ENCODE peak calls at places on chromosome 22, in four cellular contexts. One of them, this sample, is unnamed.

GRCh38 chr22:18970180-18970947 is 34.3 kb upstream of the PRODH start:
- DNase-seq in H1: peak; percentile 88
- DNase-seq in trophoblast cell: peak; percentile 58
- DNase-seq in H9: peak; percentile 64
- DNase-seq in this sample: peak; percentile 72

GRCh38 chr22:48579035-48579914 is 1248.4 kb downstream of the BRD1 start:
- DNase-seq in H9: no peak
- DNase-seq in H1: no peak
- DNase-seq in trophoblast cell: no peak
- DNase-seq in this sample: no peak

GRCh38 chr22:48757581-48757980 is 1070.1 kb downstream of the BRD1 start:
- DNase-seq in H9: peak; percentile 13
- DNase-seq in H1: peak; percentile 43
- DNase-seq in trophoblast cell: no peak
- DNase-seq in this sample: no peak

GRCh38 chr22:48147831-48148230 is 1385.4 kb downstream of the TBC1D22A start:
- DNase-seq in H9: no peak
- DNase-seq in H1: no peak
- DNase-seq in trophoblast cell: no peak
- DNase-seq in this sample: no peak

GRCh38 chr22:30754971-30755759 is 60.5 kb downstream of the OSBP2 start:
- DNase-seq in H1: peak; percentile 64
- DNase-seq in trophoblast cell: peak; percentile 83
- DNase-seq in H9: peak; percentile 73
- DNase-seq in this sample: peak; percentile 86

GRCh38 chr22:36587289-36588154 is 58.6 kb upstream of the EIF3D start:
- DNase-seq in trophoblast cell: peak; percentile 49
- DNase-seq in H1: no peak
- DNase-seq in H9: no peak
- DNase-seq in this sample: no peak

GRCh38 chr22:43173976-43174720 is 12.8 kb downstream of the TTLL12 start:
- DNase-seq in H9: no peak
- DNase-seq in trophoblast cell: no peak
- DNase-seq in H1: no peak
- DNase-seq in this sample: no peak

GRCh38 chr22:28112548-28113043 is 193.5 kb upstream of the PITPNB start:
- DNase-seq in H9: peak; percentile 40
- DNase-seq in trophoblast cell: peak; percentile 49
- DNase-seq in H1: no peak
- DNase-seq in this sample: peak; percentile 89

GRCh38 chr22:29004647-29005371 is 56.8 kb downstream of the C22orf31 start:
- DNase-seq in trophoblast cell: no peak
- DNase-seq in H9: peak; percentile 80
- DNase-seq in H1: peak; percentile 75
- DNase-seq in this sample: peak; percentile 94

GRCh38 chr22:43094085-43094484 is 4.9 kb upstream of the TTLL1 start:
- DNase-seq in H9: peak; percentile 57
- DNase-seq in H1: no peak
- DNase-seq in trophoblast cell: peak; percentile 90
- DNase-seq in this sample: peak; percentile 44

GRCh38 chr22:39498368-39498767 is 3.7 kb upstream of the MIEF1 start:
- DNase-seq in H9: no peak
- DNase-seq in H1: no peak
- DNase-seq in trophoblast cell: no peak
- DNase-seq in this sample: no peak

GRCh38 chr22:28949788-28950187 is 66.4 kb downstream of the ZNRF3 start:
- DNase-seq in H9: no peak
- DNase-seq in trophoblast cell: peak; percentile 74
- DNase-seq in H1: no peak
- DNase-seq in this sample: no peak

GRCh38 chr22:20973634-20974286 is 6.7 kb downstream of the AIFM3 start:
- DNase-seq in H1: no peak
- DNase-seq in trophoblast cell: no peak
- DNase-seq in H9: no peak
- DNase-seq in this sample: no peak

GRCh38 chr22:31122532-31123291 is at the start of gene INPP5J:
- DNase-seq in H9: peak; percentile 54
- DNase-seq in H1: no peak
- DNase-seq in trophoblast cell: peak; percentile 25
- DNase-seq in this sample: peak; percentile 66

GRCh38 chr22:47918936-47919505 is 1156.6 kb downstream of the TBC1D22A start:
- DNase-seq in trophoblast cell: no peak
- DNase-seq in H1: no peak
- DNase-seq in H9: no peak
- DNase-seq in this sample: no peak

GRCh38 chr22:38271927-38272372 is 860 bp downstream of the TMEM184B start:
- DNase-seq in trophoblast cell: no peak
- DNase-seq in H1: peak; percentile 68
- DNase-seq in H9: peak; percentile 60
- DNase-seq in this sample: peak; percentile 64

GRCh38 chr22:47011131-47011854 is 248.8 kb downstream of the TBC1D22A start:
- DNase-seq in H9: no peak
- DNase-seq in trophoblast cell: no peak
- DNase-seq in H1: no peak
- DNase-seq in this sample: no peak

GRCh38 chr22:37182949-37183245 is 5.2 kb downstream of the C1QTNF6 start:
- DNase-seq in H1: no peak
- DNase-seq in trophoblast cell: no peak
- DNase-seq in H9: no peak
- DNase-seq in this sample: no peak

GRCh38 chr22:47842119-47842518 is 1079.7 kb downstream of the TBC1D22A start:
- DNase-seq in trophoblast cell: no peak
- DNase-seq in H1: no peak
- DNase-seq in H9: peak; percentile 46
- DNase-seq in this sample: peak; percentile 19

GRCh38 chr22:47247609-47248240 is 485.3 kb downstream of the TBC1D22A start:
- DNase-seq in H1: no peak
- DNase-seq in H9: no peak
- DNase-seq in trophoblast cell: no peak
- DNase-seq in this sample: no peak

GRCh38 chr22:20431520-20432237 is 5.9 kb downstream of the SCARF2 start:
- DNase-seq in trophoblast cell: no peak
- DNase-seq in H1: peak; percentile 64
- DNase-seq in H9: peak; percentile 59
- DNase-seq in this sample: peak; percentile 58

GRCh38 chr22:36366291-36366708 is 21.5 kb downstream of the MYH9 start:
- DNase-seq in trophoblast cell: no peak
- DNase-seq in H1: no peak
- DNase-seq in H9: no peak
- DNase-seq in this sample: peak; percentile 79

GRCh38 chr22:38141574-38141973 is 31.1 kb upstream of the BAIAP2L2 start:
- DNase-seq in trophoblast cell: no peak
- DNase-seq in H9: no peak
- DNase-seq in H1: no peak
- DNase-seq in this sample: no peak

GRCh38 chr22:36787594-36787993 is 11.7 kb upstream of the IFT27 start:
- DNase-seq in H9: no peak
- DNase-seq in trophoblast cell: no peak
- DNase-seq in H1: no peak
- DNase-seq in this sample: no peak

GRCh38 chr22:37187552-37187890 is 526 bp downstream of the C1QTNF6 start:
- DNase-seq in trophoblast cell: peak; percentile 57
- DNase-seq in H1: no peak
- DNase-seq in H9: no peak
- DNase-seq in this sample: peak; percentile 45

GRCh38 chr22:36870250-36870649 is 9.4 kb downstream of the NCF4 start:
- DNase-seq in H9: no peak
- DNase-seq in H1: no peak
- DNase-seq in trophoblast cell: peak; percentile 38
- DNase-seq in this sample: no peak

GRCh38 chr22:24590596-24591173 is 2.2 kb downstream of the LRRC75B start:
- DNase-seq in H9: no peak
- DNase-seq in H1: no peak
- DNase-seq in trophoblast cell: no peak
- DNase-seq in this sample: no peak

GRCh38 chr22:31652129-31652528 is 9.9 kb downstream of the PISD start:
- DNase-seq in H1: no peak
- DNase-seq in H9: no peak
- DNase-seq in trophoblast cell: peak; percentile 69
- DNase-seq in this sample: no peak

DNA sequence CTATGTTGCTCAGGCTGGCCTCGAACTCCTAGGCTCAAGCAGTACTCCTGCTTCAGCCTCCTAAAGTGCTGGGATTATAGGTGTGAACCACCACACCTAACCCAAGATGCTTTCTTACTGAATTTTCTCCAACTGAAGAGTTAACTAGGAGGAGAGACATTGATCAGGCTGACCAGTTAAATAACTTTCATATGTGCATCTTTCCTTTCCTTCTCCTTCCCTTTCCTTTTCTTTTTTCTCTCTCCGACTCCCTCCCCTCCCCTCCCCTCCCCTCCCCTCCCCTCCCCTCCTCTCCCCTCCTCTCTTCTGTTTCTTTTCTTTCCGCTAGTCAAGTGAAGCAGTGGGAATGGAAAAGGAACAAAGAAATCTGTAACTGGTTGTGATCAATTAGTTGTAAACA is 26.7 kb downstream of the XRCC6 start:
- DNase-seq in H1: no peak
- DNase-seq in H9: no peak
- DNase-seq in trophoblast cell: no peak
- DNase-seq in this sample: no peak
- H3K79me2 ChIP-seq in H1: no peaks in the 10 kb centered on the region
- H3K79me2 ChIP-seq in H9: no peaks in the 10 kb centered on the region
- H3K79me2 ChIP-seq in trophoblast cell: no peaks in the 10 kb centered on the region
- H3K79me2 ChIP-seq in this sample: no peaks in the 10 kb centered on the region

GRCh38 chr22:27107824-27108223 is 450.4 kb downstream of the MIAT start:
- DNase-seq in H9: no peak
- DNase-seq in trophoblast cell: peak; percentile 46
- DNase-seq in H1: no peak
- DNase-seq in this sample: peak; percentile 55
- H2AK5ac ChIP-seq in H9: no peak overlapping the region
- H2AK5ac ChIP-seq in trophoblast cell: no peak overlapping the region
- H2AK5ac ChIP-seq in H1: no peak overlapping the region
- H2AK5ac ChIP-seq in this sample: no peak overlapping the region

DNA sequence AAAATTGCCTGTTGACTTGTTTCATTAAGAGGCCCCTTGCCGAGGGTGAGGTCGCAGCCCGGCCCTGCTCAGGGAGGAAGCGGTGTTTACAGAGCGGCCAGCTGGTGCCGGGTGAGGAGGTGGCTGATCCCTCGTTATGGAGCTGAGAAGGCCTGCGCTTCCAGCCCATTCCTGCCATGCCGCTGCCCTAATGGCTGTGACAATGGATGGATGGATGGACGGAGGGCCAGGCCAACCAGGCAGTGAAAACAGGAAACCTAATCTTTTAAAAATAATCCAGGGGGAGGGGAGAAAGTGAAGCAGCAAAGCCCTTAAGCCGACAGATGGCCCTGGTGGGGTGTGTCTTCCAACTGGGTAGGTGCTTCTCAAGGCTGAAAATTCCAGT is 38.5 kb downstream of the BCR start:
- DNase-seq in H9: peak; percentile 69
- DNase-seq in H1: no peak
- DNase-seq in trophoblast cell: no peak
- DNase-seq in this sample: peak; percentile 92
- H3K79me2 ChIP-seq in H9: peaks cover 64% of the 10 kb centered on the region
- H3K79me2 ChIP-seq in H1: peaks cover 27% of the 10 kb centered on the region
- H3K79me2 ChIP-seq in trophoblast cell: peaks cover 24% of the 10 kb centered on the region
- H3K79me2 ChIP-seq in this sample: peaks cover 95% of the 10 kb centered on the region

GRCh38 chr22:45837507-45837906 is 139.5 kb downstream of the WNT7B start:
- DNase-seq in H9: no peak
- DNase-seq in trophoblast cell: no peak
- DNase-seq in H1: no peak
- DNase-seq in this sample: no peak
- H2AK5ac ChIP-seq in H9: no peak overlapping the region
- H2AK5ac ChIP-seq in trophoblast cell: no peak overlapping the region
- H2AK5ac ChIP-seq in H1: no peak overlapping the region
- H2AK5ac ChIP-seq in this sample: no peak overlapping the region

GRCh38 chr22:49784987-49785614 is 42.6 kb downstream of the BRD1 start:
- DNase-seq in H9: no peak
- DNase-seq in trophoblast cell: no peak
- DNase-seq in H1: no peak
- DNase-seq in this sample: no peak

GRCh38 chr22:49784630-49784971 is 43.1 kb downstream of the BRD1 start:
- DNase-seq in H1: no peak
- DNase-seq in trophoblast cell: no peak
- DNase-seq in H9: no peak
- DNase-seq in this sample: no peak

GRCh38 chr22:49783036-49783746 is 44.5 kb downstream of the BRD1 start:
- DNase-seq in H1: no peak
- DNase-seq in H9: no peak
- DNase-seq in trophoblast cell: no peak
- DNase-seq in this sample: no peak

GRCh38 chr22:49785841-49786451 is 41.7 kb downstream of the BRD1 start:
- DNase-seq in H1: no peak
- DNase-seq in trophoblast cell: no peak
- DNase-seq in H9: peak; percentile 22
- DNase-seq in this sample: no peak

GRCh38 chr22:49783926-49784629 is 43.6 kb downstream of the BRD1 start:
- DNase-seq in H1: no peak
- DNase-seq in trophoblast cell: no peak
- DNase-seq in H9: no peak
- DNase-seq in this sample: no peak
- H3K79me2 ChIP-seq in H1: peaks cover 4% of the 10 kb centered on the region
- H3K79me2 ChIP-seq in trophoblast cell: peaks cover 5% of the 10 kb centered on the region
- H3K79me2 ChIP-seq in H9: peaks cover 6% of the 10 kb centered on the region
- H3K79me2 ChIP-seq in this sample: peaks cover 54% of the 10 kb centered on the region

DNA sequence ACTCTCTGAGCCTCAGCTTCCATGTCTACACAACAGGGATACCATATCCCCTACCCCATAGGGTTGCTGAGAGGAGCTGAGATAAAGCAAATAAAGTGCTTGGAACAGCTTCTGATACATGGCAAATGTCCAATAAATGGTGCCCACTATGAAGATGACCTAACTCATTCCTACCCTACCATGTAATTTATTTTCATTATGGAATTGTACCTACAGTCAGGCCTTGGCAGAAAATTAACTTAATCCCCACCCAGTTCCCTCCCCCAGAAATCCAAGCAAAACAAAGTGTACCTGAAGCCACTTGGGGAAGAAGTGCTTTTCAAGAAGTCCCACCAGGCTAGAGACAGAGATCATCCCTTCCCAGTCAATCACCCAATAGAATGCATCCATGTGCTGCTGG is 10.8 kb downstream of the SRRD start:
- DNase-seq in H9: no peak
- DNase-seq in trophoblast cell: no peak
- DNase-seq in H1: no peak
- DNase-seq in this sample: no peak
- H2AK5ac ChIP-seq in H9: no peak overlapping the region
- H2AK5ac ChIP-seq in trophoblast cell: no peak overlapping the region
- H2AK5ac ChIP-seq in H1: no peak overlapping the region
- H2AK5ac ChIP-seq in this sample: no peak overlapping the region

DNA sequence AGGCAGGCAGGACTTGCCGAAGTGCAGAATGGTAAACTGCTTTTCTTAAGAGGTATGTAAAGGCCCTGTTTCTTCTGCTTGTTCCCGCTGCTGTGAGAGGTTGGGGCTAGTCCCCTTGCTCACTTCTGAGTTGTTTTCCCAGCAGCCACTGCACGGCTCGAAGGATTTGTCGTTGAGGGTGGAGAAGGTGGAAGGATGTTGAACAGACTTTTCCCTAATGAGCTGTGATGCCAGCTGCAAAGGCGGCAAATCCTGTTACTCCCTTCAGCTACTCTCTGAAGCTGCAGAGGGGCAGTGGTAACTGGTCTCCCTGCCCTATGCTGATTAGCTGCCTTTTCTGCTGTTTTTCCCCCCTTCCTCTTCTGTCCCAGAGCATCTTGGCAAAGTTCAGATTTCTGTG is 90.4 kb upstream of the SLC25A18 start:
- DNase-seq in H1: no peak
- DNase-seq in H9: no peak
- DNase-seq in trophoblast cell: no peak
- DNase-seq in this sample: peak; percentile 88
- H3K79me2 ChIP-seq in H1: peaks cover 34% of the 10 kb centered on the region
- H3K79me2 ChIP-seq in H9: peaks cover 43% of the 10 kb centered on the region
- H3K79me2 ChIP-seq in trophoblast cell: no peaks in the 10 kb centered on the region
- H3K79me2 ChIP-seq in this sample: peaks cover 77% of the 10 kb centered on the region